ENCODE peak calls at places on chromosome 3, in nine cellular contexts. One of them, this sample, is unnamed.

GRCh38 chr3:37124431-37124830 is 50.0 kb downstream of the LRRFIP2 start:
- DNase-seq in right cardiac atrium: no peak
- DNase-seq in AG04449: no peak
- DNase-seq in GM12865: no peak
- DNase-seq in cardiac fibroblast: peak
- DNase-seq in left kidney: no peak
- DNase-seq in H9: no peak
- DNase-seq in gastrocnemius medialis: no peak
- DNase-seq in body of pancreas: no peak
- DNase-seq in this sample: no peak

GRCh38 chr3:50550079-50550736 is 17.3 kb downstream of the C3orf18 start:
- DNase-seq in right cardiac atrium: peak
- DNase-seq in AG04449: no peak
- DNase-seq in GM12865: peak
- DNase-seq in cardiac fibroblast: peak
- DNase-seq in left kidney: peak
- DNase-seq in H9: peak
- DNase-seq in gastrocnemius medialis: no peak
- DNase-seq in body of pancreas: peak
- DNase-seq in this sample: no peak

GRCh38 chr3:75101329-75102147 is 487.1 kb upstream of the CNTN3 start:
- DNase-seq in right cardiac atrium: no peak
- DNase-seq in AG04449: no peak
- DNase-seq in GM12865: no peak
- DNase-seq in cardiac fibroblast: no peak
- DNase-seq in left kidney: peak
- DNase-seq in H9: peak
- DNase-seq in gastrocnemius medialis: no peak
- DNase-seq in body of pancreas: no peak
- DNase-seq in this sample: peak

GRCh38 chr3:20574746-20575145 is 388.7 kb upstream of the SGO1 start:
- DNase-seq in right cardiac atrium: no peak
- DNase-seq in AG04449: peak
- DNase-seq in GM12865: no peak
- DNase-seq in cardiac fibroblast: peak
- DNase-seq in left kidney: no peak
- DNase-seq in H9: no peak
- DNase-seq in gastrocnemius medialis: no peak
- DNase-seq in body of pancreas: no peak
- DNase-seq in this sample: no peak

GRCh38 chr3:134029734-134030381 is at the start of gene SLCO2A1:
- DNase-seq in right cardiac atrium: peak
- DNase-seq in AG04449: no peak
- DNase-seq in GM12865: no peak
- DNase-seq in cardiac fibroblast: peak
- DNase-seq in left kidney: peak
- DNase-seq in H9: peak
- DNase-seq in gastrocnemius medialis: no peak
- DNase-seq in body of pancreas: peak
- DNase-seq in this sample: peak

GRCh38 chr3:3237979-3238378 is 58.5 kb upstream of the CRBN start:
- DNase-seq in right cardiac atrium: no peak
- DNase-seq in AG04449: no peak
- DNase-seq in GM12865: no peak
- DNase-seq in cardiac fibroblast: no peak
- DNase-seq in left kidney: no peak
- DNase-seq in H9: no peak
- DNase-seq in gastrocnemius medialis: no peak
- DNase-seq in body of pancreas: no peak
- DNase-seq in this sample: no peak

GRCh38 chr3:169454823-169455222 is 208.7 kb downstream of the MECOM start:
- DNase-seq in right cardiac atrium: no peak
- DNase-seq in AG04449: no peak
- DNase-seq in GM12865: no peak
- DNase-seq in cardiac fibroblast: peak
- DNase-seq in left kidney: no peak
- DNase-seq in H9: no peak
- DNase-seq in gastrocnemius medialis: no peak
- DNase-seq in body of pancreas: no peak
- DNase-seq in this sample: no peak

GRCh38 chr3:9158865-9159630 is 90.4 kb downstream of the SRGAP3 start:
- DNase-seq in right cardiac atrium: no peak
- DNase-seq in AG04449: no peak
- DNase-seq in GM12865: no peak
- DNase-seq in cardiac fibroblast: no peak
- DNase-seq in left kidney: no peak
- DNase-seq in H9: no peak
- DNase-seq in gastrocnemius medialis: no peak
- DNase-seq in body of pancreas: no peak
- DNase-seq in this sample: no peak

GRCh38 chr3:182524711-182525401 is 268.4 kb upstream of the ATP11B start:
- DNase-seq in right cardiac atrium: no peak
- DNase-seq in AG04449: no peak
- DNase-seq in GM12865: no peak
- DNase-seq in cardiac fibroblast: no peak
- DNase-seq in left kidney: peak
- DNase-seq in H9: no peak
- DNase-seq in gastrocnemius medialis: no peak
- DNase-seq in body of pancreas: no peak
- DNase-seq in this sample: no peak

GRCh38 chr3:73954506-73954905 is 329.8 kb upstream of the PDZRN3 start:
- DNase-seq in right cardiac atrium: no peak
- DNase-seq in AG04449: no peak
- DNase-seq in GM12865: no peak
- DNase-seq in cardiac fibroblast: no peak
- DNase-seq in left kidney: no peak
- DNase-seq in H9: no peak
- DNase-seq in gastrocnemius medialis: no peak
- DNase-seq in body of pancreas: no peak
- DNase-seq in this sample: no peak

GRCh38 chr3:133410191-133410892 is 10.5 kb downstream of the BFSP2 start:
- DNase-seq in right cardiac atrium: no peak
- DNase-seq in AG04449: no peak
- DNase-seq in GM12865: no peak
- DNase-seq in cardiac fibroblast: no peak
- DNase-seq in left kidney: peak
- DNase-seq in H9: no peak
- DNase-seq in gastrocnemius medialis: no peak
- DNase-seq in body of pancreas: no peak
- DNase-seq in this sample: no peak

GRCh38 chr3:45507820-45508317 is 86.7 kb upstream of the LIMD1 start:
- DNase-seq in right cardiac atrium: peak
- DNase-seq in AG04449: no peak
- DNase-seq in GM12865: no peak
- DNase-seq in cardiac fibroblast: peak
- DNase-seq in left kidney: peak
- DNase-seq in H9: peak
- DNase-seq in gastrocnemius medialis: peak
- DNase-seq in body of pancreas: no peak
- DNase-seq in this sample: no peak

GRCh38 chr3:10599017-10599416 is 93.6 kb upstream of the ATP2B2 start:
- DNase-seq in right cardiac atrium: no peak
- DNase-seq in AG04449: no peak
- DNase-seq in GM12865: no peak
- DNase-seq in cardiac fibroblast: no peak
- DNase-seq in left kidney: no peak
- DNase-seq in H9: no peak
- DNase-seq in gastrocnemius medialis: no peak
- DNase-seq in body of pancreas: no peak
- DNase-seq in this sample: no peak

GRCh38 chr3:50609071-50609742 is 2.4 kb downstream of the CISH start:
- DNase-seq in right cardiac atrium: peak
- DNase-seq in AG04449: no peak
- DNase-seq in GM12865: no peak
- DNase-seq in cardiac fibroblast: no peak
- DNase-seq in left kidney: no peak
- DNase-seq in H9: no peak
- DNase-seq in gastrocnemius medialis: no peak
- DNase-seq in body of pancreas: no peak
- DNase-seq in this sample: no peak

GRCh38 chr3:102192575-102192974 is 242.2 kb upstream of the ZPLD1 start:
- DNase-seq in right cardiac atrium: no peak
- DNase-seq in AG04449: no peak
- DNase-seq in GM12865: no peak
- DNase-seq in cardiac fibroblast: no peak
- DNase-seq in left kidney: no peak
- DNase-seq in H9: no peak
- DNase-seq in gastrocnemius medialis: no peak
- DNase-seq in body of pancreas: no peak
- DNase-seq in this sample: no peak

GRCh38 chr3:51680196-51680595 is 9.1 kb downstream of the TEX264 start:
- DNase-seq in right cardiac atrium: no peak
- DNase-seq in AG04449: no peak
- DNase-seq in GM12865: no peak
- DNase-seq in cardiac fibroblast: no peak
- DNase-seq in left kidney: no peak
- DNase-seq in H9: no peak
- DNase-seq in gastrocnemius medialis: no peak
- DNase-seq in body of pancreas: no peak
- DNase-seq in this sample: no peak

GRCh38 chr3:52084954-52085730 is 28.8 kb upstream of the DUSP7 start:
- DNase-seq in right cardiac atrium: peak
- DNase-seq in AG04449: no peak
- DNase-seq in GM12865: no peak
- DNase-seq in cardiac fibroblast: no peak
- DNase-seq in left kidney: no peak
- DNase-seq in H9: peak
- DNase-seq in gastrocnemius medialis: no peak
- DNase-seq in body of pancreas: no peak
- DNase-seq in this sample: peak

GRCh38 chr3:46490338-46491084 is 7.3 kb upstream of the RTP3 start:
- DNase-seq in right cardiac atrium: no peak
- DNase-seq in AG04449: no peak
- DNase-seq in GM12865: no peak
- DNase-seq in cardiac fibroblast: peak
- DNase-seq in left kidney: no peak
- DNase-seq in H9: peak
- DNase-seq in gastrocnemius medialis: no peak
- DNase-seq in body of pancreas: no peak
- DNase-seq in this sample: no peak

GRCh38 chr3:71551286-71551919 is 32.1 kb downstream of the FOXP1 start:
- DNase-seq in right cardiac atrium: no peak
- DNase-seq in AG04449: peak
- DNase-seq in GM12865: no peak
- DNase-seq in cardiac fibroblast: peak
- DNase-seq in left kidney: no peak
- DNase-seq in H9: no peak
- DNase-seq in gastrocnemius medialis: no peak
- DNase-seq in body of pancreas: no peak
- DNase-seq in this sample: no peak

GRCh38 chr3:64902117-64902516 is 214.3 kb upstream of the ADAMTS9 start:
- DNase-seq in right cardiac atrium: peak
- DNase-seq in AG04449: no peak
- DNase-seq in GM12865: no peak
- DNase-seq in cardiac fibroblast: no peak
- DNase-seq in left kidney: no peak
- DNase-seq in H9: no peak
- DNase-seq in gastrocnemius medialis: no peak
- DNase-seq in body of pancreas: no peak
- DNase-seq in this sample: no peak

GRCh38 chr3:101203411-101203810 is 117.0 kb downstream of the IMPG2 start:
- DNase-seq in right cardiac atrium: no peak
- DNase-seq in AG04449: no peak
- DNase-seq in GM12865: no peak
- DNase-seq in cardiac fibroblast: peak
- DNase-seq in left kidney: no peak
- DNase-seq in H9: no peak
- DNase-seq in gastrocnemius medialis: no peak
- DNase-seq in body of pancreas: no peak
- DNase-seq in this sample: no peak

GRCh38 chr3:186514296-186515002 is 29.7 kb downstream of the CRYGS start:
- DNase-seq in right cardiac atrium: no peak
- DNase-seq in AG04449: no peak
- DNase-seq in GM12865: peak
- DNase-seq in cardiac fibroblast: peak
- DNase-seq in left kidney: no peak
- DNase-seq in H9: peak
- DNase-seq in gastrocnemius medialis: no peak
- DNase-seq in body of pancreas: no peak
- DNase-seq in this sample: no peak

GRCh38 chr3:141308588-141309218 is 59.6 kb upstream of the ZBTB38 start:
- DNase-seq in right cardiac atrium: peak
- DNase-seq in AG04449: no peak
- DNase-seq in GM12865: no peak
- DNase-seq in cardiac fibroblast: peak
- DNase-seq in left kidney: peak
- DNase-seq in H9: peak
- DNase-seq in gastrocnemius medialis: no peak
- DNase-seq in body of pancreas: peak
- DNase-seq in this sample: peak

GRCh38 chr3:106510206-106510605 is 641.4 kb upstream of the CBLB start:
- DNase-seq in right cardiac atrium: no peak
- DNase-seq in AG04449: no peak
- DNase-seq in GM12865: no peak
- DNase-seq in cardiac fibroblast: peak
- DNase-seq in left kidney: no peak
- DNase-seq in H9: no peak
- DNase-seq in gastrocnemius medialis: peak
- DNase-seq in body of pancreas: no peak
- DNase-seq in this sample: no peak

GRCh38 chr3:23653647-23654525 is 151.9 kb upstream of the UBE2E1 start:
- DNase-seq in right cardiac atrium: no peak
- DNase-seq in AG04449: no peak
- DNase-seq in GM12865: peak
- DNase-seq in cardiac fibroblast: no peak
- DNase-seq in left kidney: no peak
- DNase-seq in H9: no peak
- DNase-seq in gastrocnemius medialis: no peak
- DNase-seq in body of pancreas: no peak
- DNase-seq in this sample: no peak

GRCh38 chr3:17023006-17023664 is 138.4 kb downstream of the PLCL2 start:
- DNase-seq in right cardiac atrium: no peak
- DNase-seq in AG04449: no peak
- DNase-seq in GM12865: peak
- DNase-seq in cardiac fibroblast: peak
- DNase-seq in left kidney: no peak
- DNase-seq in H9: no peak
- DNase-seq in gastrocnemius medialis: no peak
- DNase-seq in body of pancreas: no peak
- DNase-seq in this sample: no peak

GRCh38 chr3:37148208-37148607 is 26.2 kb downstream of the LRRFIP2 start:
- DNase-seq in right cardiac atrium: no peak
- DNase-seq in AG04449: no peak
- DNase-seq in GM12865: no peak
- DNase-seq in cardiac fibroblast: no peak
- DNase-seq in left kidney: no peak
- DNase-seq in H9: no peak
- DNase-seq in gastrocnemius medialis: no peak
- DNase-seq in body of pancreas: no peak
- DNase-seq in this sample: no peak

GRCh38 chr3:169241575-169241927 is 422.0 kb downstream of the MECOM start:
- DNase-seq in right cardiac atrium: no peak
- DNase-seq in AG04449: no peak
- DNase-seq in GM12865: no peak
- DNase-seq in cardiac fibroblast: peak
- DNase-seq in left kidney: no peak
- DNase-seq in H9: no peak
- DNase-seq in gastrocnemius medialis: no peak
- DNase-seq in body of pancreas: no peak
- DNase-seq in this sample: no peak

GRCh38 chr3:64667887-64668581 is 19.8 kb downstream of the ADAMTS9 start:
- DNase-seq in right cardiac atrium: peak
- DNase-seq in AG04449: no peak
- DNase-seq in GM12865: no peak
- DNase-seq in cardiac fibroblast: no peak
- DNase-seq in left kidney: no peak
- DNase-seq in H9: no peak
- DNase-seq in gastrocnemius medialis: peak
- DNase-seq in body of pancreas: peak
- DNase-seq in this sample: peak

GRCh38 chr3:118792191-118792590 is 242.5 kb downstream of the IGSF11 start:
- DNase-seq in right cardiac atrium: no peak
- DNase-seq in AG04449: no peak
- DNase-seq in GM12865: peak
- DNase-seq in cardiac fibroblast: no peak
- DNase-seq in left kidney: no peak
- DNase-seq in H9: no peak
- DNase-seq in gastrocnemius medialis: no peak
- DNase-seq in body of pancreas: no peak
- DNase-seq in this sample: no peak

GRCh38 chr3:195095035-195095703 is 175.8 kb downstream of the XXYLT1 start:
- DNase-seq in right cardiac atrium: peak
- DNase-seq in AG04449: no peak
- DNase-seq in GM12865: peak
- DNase-seq in cardiac fibroblast: no peak
- DNase-seq in left kidney: peak
- DNase-seq in H9: no peak
- DNase-seq in gastrocnemius medialis: no peak
- DNase-seq in body of pancreas: no peak
- DNase-seq in this sample: peak